ENCODE peak calls at places on chromosomes 1 and 21, in seven cellular contexts. A is activated CD8-positive, alpha-beta memory T cell treated with anti-CD3 and anti-CD28 coated beads for 24 hours; D is activated naive CD4-positive, alpha-beta T cell; N is upper lobe of right lung; Y is GM06990; C is activated effector memory CD4-positive, alpha-beta T cell treated with Interleukin-2 at 50 U/mL for 16 hours; V is germinal center. G is an unnamed sample.

GRCh38 chr1:8649027-8649426 is 168.4 kb downstream of the RERE start:
- DNase-seq in A (no peak), D (no peak), N (no peak), Y (peak), C (no peak), V (no peak), G (peak)

GRCh38 chr21:20272791-20273362 is 725.3 kb upstream of the NCAM2 start:
- DNase-seq in A (no peak), D (no peak), N (no peak), Y (no peak), C (no peak), V (no peak), G (peak)

GRCh38 chr1:238492271-238492670 is 601.5 kb upstream of the ZP4 start:
- DNase-seq in A (no peak), D (no peak), N (no peak), Y (no peak), C (no peak), V (no peak), G (no peak)

GRCh38 chr1:229993060-229993459 is 74.0 kb upstream of the GALNT2 start:
- DNase-seq in A (no peak), D (no peak), N (no peak), Y (no peak), C (no peak), V (no peak), G (no peak)

GRCh38 chr1:207077470-207078377 is 10.9 kb upstream of the C4BPB start:
- DNase-seq in A (peak), D (no peak), N (no peak), Y (peak), C (peak), V (peak), G (peak)

GRCh38 chr1:207316622-207317510 is 4.6 kb upstream of the CD55 start:
- DNase-seq in A (no peak), D (no peak), N (no peak), Y (no peak), C (no peak), V (no peak), G (no peak)

GRCh38 chr1:75129660-75130311 is 4.4 kb upstream of the LHX8 start:
- DNase-seq in A (no peak), D (no peak), N (no peak), Y (no peak), C (no peak), V (no peak), G (no peak)

GRCh38 chr1:226788965-226789364 is 49.9 kb upstream of the ITPKB start:
- DNase-seq in A (no peak), D (no peak), N (no peak), Y (peak), C (no peak), V (no peak), G (no peak)

GRCh38 chr1:45721207-45721606 is 29.2 kb downstream of the IPP start:
- DNase-seq in A (no peak), D (no peak), N (no peak), Y (no peak), C (no peak), V (no peak), G (no peak)

GRCh38 chr21:34887729-34888568 is 161.2 kb downstream of the RUNX1 start:
- DNase-seq in A (peak), D (peak), N (peak), Y (peak), C (peak), V (peak), G (peak)

GRCh38 chr1:210496063-210496462 is 167.4 kb downstream of the HHAT start:
- DNase-seq in A (no peak), D (no peak), N (no peak), Y (no peak), C (no peak), V (no peak), G (no peak)

GRCh38 chr1:1208713-1209433 is 2.5 kb upstream of the TNFRSF18 start:
- DNase-seq in A (peak), D (no peak), N (no peak), Y (peak), C (peak), V (no peak), G (no peak)

GRCh38 chr1:60895167-60896124 is 186.9 kb upstream of the NFIA start:
- DNase-seq in A (no peak), D (no peak), N (no peak), Y (no peak), C (no peak), V (no peak), G (no peak)

GRCh38 chr1:118991448-118991847 is 3.3 kb upstream of the TBX15 start:
- DNase-seq in A (no peak), D (no peak), N (no peak), Y (no peak), C (no peak), V (no peak), G (no peak)

G was measured in NCI-H146.